ENCODE peak calls at places on chromosomes 11 and 22, in nine cellular contexts. R is fibroblast of pulmonary artery, D is osteocyte, Z is prostate gland, N is astrocyte of the spinal cord, K is adrenal gland, S is stomach, W is cardiac muscle cell, G is endodermal cell. O is an unnamed sample.

GRCh38 chr11:128289048-128289447 is 298.3 kb downstream of the ETS1 start:
- DNase-seq in W (no peak), S (no peak), D (no peak), Z (no peak), R (no peak), N (no peak), K (no peak), G (no peak), O (no peak)

GRCh38 chr11:78654071-78654470 is 79.4 kb upstream of the NARS2 start:
- DNase-seq in R (no peak), Z (no peak), D (peak; percentile 60), N (peak; percentile 41), G (peak; percentile 72), W (no peak), S (no peak), K (no peak), O (no peak)

GRCh38 chr11:14954581-14954980 is 17.6 kb downstream of the CALCA start:
- DNase-seq in N (no peak), Z (no peak), W (no peak), D (no peak), K (no peak), S (no peak), G (no peak), R (no peak), O (no peak)

GRCh38 chr11:82989628-82990404 is 81.9 kb downstream of the RAB30 start:
- DNase-seq in N (no peak), Z (no peak), W (no peak), D (no peak), G (no peak), K (no peak), S (no peak), R (no peak), O (no peak)

GRCh38 chr11:723120-723883 is 17.3 kb downstream of the EPS8L2 start:
- DNase-seq in R (peak; percentile 73), W (peak; percentile 54), Z (no peak), D (no peak), N (peak; percentile 63), G (no peak), S (no peak), K (no peak), O (no peak)

GRCh38 chr11:130413383-130414106 is 14.9 kb downstream of the ADAMTS8 start:
- DNase-seq in W (no peak), D (no peak), S (no peak), Z (no peak), R (peak; percentile 56), N (peak; percentile 88), K (no peak), G (no peak), O (no peak)

GRCh38 chr11:999009-999408 is 37.5 kb downstream of the MUC6 start:
- DNase-seq in R (no peak), W (no peak), K (no peak), D (no peak), Z (no peak), G (no peak), S (no peak), N (no peak), O (no peak)

GRCh38 chr11:93838967-93839366 is 11.5 kb downstream of the VSTM5 start:
- DNase-seq in K (no peak), D (no peak), N (no peak), S (no peak), R (no peak), Z (no peak), G (peak; percentile 51), W (no peak), O (no peak)

GRCh38 chr22:31574015-31574670 is 77.8 kb downstream of the SFI1 start:
- DNase-seq in N (no peak), S (no peak), R (peak; percentile 33), G (no peak), K (no peak), D (no peak), W (no peak), Z (no peak), O (no peak)

GRCh38 chr22:42635531-42635930 is 4.9 kb downstream of the ATP5MGL start:
- DNase-seq in G (no peak), Z (no peak), D (peak; percentile 90), W (no peak), K (peak; percentile 93), R (peak; percentile 77), N (peak; percentile 87), S (peak; percentile 67), O (no peak)

GRCh38 chr22:47014636-47014930 is 252.1 kb downstream of the TBC1D22A start:
- DNase-seq in W (no peak), D (no peak), N (no peak), R (no peak), Z (no peak), S (peak; percentile 11), K (no peak), G (no peak), O (no peak)
- TF ChIP-seq CTCF in W (no peak), D (no peak), N (no peak), R (no peak), Z (no peak), S (no peak), K (no peak), G (no peak), O (no peak)

GRCh38 chr11:123235687-123236261 is 40.7 kb upstream of the CLMP start:
- DNase-seq in D (no peak), N (peak; percentile 50), R (peak; percentile 70), Z (no peak), S (no peak), W (no peak), G (no peak), K (no peak), O (no peak)
- TF ChIP-seq CTCF in D (peak; percentile 16), N (no peak), R (peak; percentile 30), Z (no peak), S (no peak), W (peak; percentile 43), G (no peak), K (no peak), O (no peak)

GRCh38 chr11:131425285-131425684 is 54.9 kb downstream of the NTM start:
- DNase-seq in R (no peak), S (peak; percentile 42), W (no peak), G (no peak), D (no peak), N (no peak), K (no peak), Z (no peak), O (no peak)

GRCh38 chr11:131423715-131424114 is 53.3 kb downstream of the NTM start:
- DNase-seq in W (no peak), K (no peak), D (no peak), N (no peak), R (no peak), Z (no peak), G (no peak), S (no peak), O (no peak)

GRCh38 chr11:131430466-131431176 is 60.2 kb downstream of the NTM start:
- DNase-seq in R (no peak), G (no peak), D (no peak), N (no peak), K (no peak), W (peak; percentile 57), Z (no peak), S (no peak), O (no peak)

GRCh38 chr11:131428853-131429252 is 58.4 kb downstream of the NTM start:
- DNase-seq in D (no peak), K (no peak), G (no peak), S (no peak), W (no peak), R (no peak), N (no peak), Z (no peak), O (no peak)
- TF ChIP-seq CTCF in D (no peak), K (no peak), G (no peak), S (no peak), W (no peak), R (no peak), N (no peak), Z (no peak), O (no peak)

GRCh38 chr11:43686207-43686606 is 5.7 kb downstream of the HSD17B12 start:
- DNase-seq in N (no peak), Z (no peak), R (no peak), W (no peak), G (no peak), D (no peak), S (no peak), K (no peak), O (no peak)

GRCh38 chr11:43689167-43689566 is 8.6 kb downstream of the HSD17B12 start:
- DNase-seq in N (no peak), D (no peak), R (no peak), G (no peak), W (no peak), Z (no peak), S (no peak), K (no peak), O (no peak)

GRCh38 chr11:43681543-43681942 is 1.0 kb downstream of the HSD17B12 start:
- DNase-seq in W (peak; percentile 13), N (peak; percentile 44), G (no peak), Z (no peak), D (no peak), R (peak; percentile 36), K (no peak), S (no peak), O (no peak)

GRCh38 chr11:43687120-43687791 is 6.7 kb downstream of the HSD17B12 start:
- DNase-seq in K (peak; percentile 52), Z (no peak), W (peak; percentile 39), D (no peak), G (peak; percentile 51), R (peak; percentile 86), N (peak; percentile 19), S (peak; percentile 26), O (no peak)

GRCh38 chr11:43685483-43685882 is 4.9 kb downstream of the HSD17B12 start:
- DNase-seq in D (no peak), W (no peak), R (no peak), N (no peak), S (no peak), K (no peak), Z (no peak), G (no peak), O (no peak)
- TF ChIP-seq CTCF in D (no peak), W (no peak), R (peak; percentile 12), N (peak; percentile 7), S (no peak), K (no peak), Z (no peak), G (peak; percentile 32), O (peak; percentile 5)

O was measured in progenitor cell of endocrine pancreas.